ENCODE peak calls at places on chromosomes 6 and 20, in six cellular contexts. One of them, this sample, is unnamed.

GRCh38 chr6:15326072-15326614 is 80.3 kb downstream of the JARID2 start:
- DNase-seq in cardiac muscle cell: no peak
- DNase-seq in neural progenitor cell: no peak
- DNase-seq in mucosa of descending colon: no peak
- DNase-seq in foreskin fibroblast: no peak
- DNase-seq in HepG2: no peak
- DNase-seq in this sample: no peak

GRCh38 chr20:20362774-20363435 is 5.0 kb upstream of the INSM1 start:
- DNase-seq in mucosa of descending colon: peak
- DNase-seq in foreskin fibroblast: no peak
- DNase-seq in neural progenitor cell: peak
- DNase-seq in cardiac muscle cell: no peak
- DNase-seq in HepG2: no peak
- DNase-seq in this sample: peak

GRCh38 chr6:219019-219570 is 73.2 kb upstream of the DUSP22 start:
- DNase-seq in mucosa of descending colon: no peak
- DNase-seq in neural progenitor cell: peak
- DNase-seq in HepG2: no peak
- DNase-seq in cardiac muscle cell: no peak
- DNase-seq in foreskin fibroblast: no peak
- DNase-seq in this sample: no peak

GRCh38 chr6:135033238-135033637 is 21.4 kb downstream of the HBS1L start:
- DNase-seq in cardiac muscle cell: no peak
- DNase-seq in neural progenitor cell: no peak
- DNase-seq in HepG2: no peak
- DNase-seq in foreskin fibroblast: no peak
- DNase-seq in mucosa of descending colon: no peak
- DNase-seq in this sample: no peak

GRCh38 chr6:137982418-137983189 is 115.5 kb downstream of the TNFAIP3 start:
- DNase-seq in neural progenitor cell: no peak
- DNase-seq in HepG2: no peak
- DNase-seq in foreskin fibroblast: no peak
- DNase-seq in cardiac muscle cell: no peak
- DNase-seq in mucosa of descending colon: no peak
- DNase-seq in this sample: no peak

GRCh38 chr6:35058041-35058675 is 83.0 kb downstream of the TCP11 start:
- DNase-seq in foreskin fibroblast: no peak
- DNase-seq in mucosa of descending colon: no peak
- DNase-seq in neural progenitor cell: peak
- DNase-seq in HepG2: no peak
- DNase-seq in cardiac muscle cell: no peak
- DNase-seq in this sample: no peak

GRCh38 chr6:125821825-125822281 is 31.1 kb downstream of the NCOA7 start:
- DNase-seq in HepG2: peak
- DNase-seq in mucosa of descending colon: peak
- DNase-seq in foreskin fibroblast: no peak
- DNase-seq in cardiac muscle cell: no peak
- DNase-seq in neural progenitor cell: no peak
- DNase-seq in this sample: no peak

GRCh38 chr20:5061209-5061608 is 58.5 kb downstream of the PCNA start:
- DNase-seq in HepG2: peak
- DNase-seq in neural progenitor cell: no peak
- DNase-seq in foreskin fibroblast: peak
- DNase-seq in cardiac muscle cell: no peak
- DNase-seq in mucosa of descending colon: no peak
- DNase-seq in this sample: no peak

GRCh38 chr6:137217801-137218472 is 1.2 kb downstream of the IFNGR1 start:
- DNase-seq in mucosa of descending colon: peak
- DNase-seq in neural progenitor cell: no peak
- DNase-seq in HepG2: peak
- DNase-seq in cardiac muscle cell: no peak
- DNase-seq in foreskin fibroblast: peak
- DNase-seq in this sample: peak

GRCh38 chr6:150766201-150766997 is 99.1 kb upstream of the MTHFD1L start:
- DNase-seq in foreskin fibroblast: no peak
- DNase-seq in cardiac muscle cell: peak
- DNase-seq in neural progenitor cell: peak
- DNase-seq in HepG2: no peak
- DNase-seq in mucosa of descending colon: no peak
- DNase-seq in this sample: no peak

GRCh38 chr20:9348746-9349145 is 165.6 kb upstream of the LAMP5 start:
- DNase-seq in HepG2: peak
- DNase-seq in neural progenitor cell: no peak
- DNase-seq in cardiac muscle cell: peak
- DNase-seq in mucosa of descending colon: no peak
- DNase-seq in foreskin fibroblast: no peak
- DNase-seq in this sample: no peak

GRCh38 chr6:78525961-78526360 is 341.4 kb upstream of the IRAK1BP1 start:
- DNase-seq in foreskin fibroblast: no peak
- DNase-seq in neural progenitor cell: no peak
- DNase-seq in HepG2: no peak
- DNase-seq in mucosa of descending colon: no peak
- DNase-seq in cardiac muscle cell: no peak
- DNase-seq in this sample: no peak

DNA sequence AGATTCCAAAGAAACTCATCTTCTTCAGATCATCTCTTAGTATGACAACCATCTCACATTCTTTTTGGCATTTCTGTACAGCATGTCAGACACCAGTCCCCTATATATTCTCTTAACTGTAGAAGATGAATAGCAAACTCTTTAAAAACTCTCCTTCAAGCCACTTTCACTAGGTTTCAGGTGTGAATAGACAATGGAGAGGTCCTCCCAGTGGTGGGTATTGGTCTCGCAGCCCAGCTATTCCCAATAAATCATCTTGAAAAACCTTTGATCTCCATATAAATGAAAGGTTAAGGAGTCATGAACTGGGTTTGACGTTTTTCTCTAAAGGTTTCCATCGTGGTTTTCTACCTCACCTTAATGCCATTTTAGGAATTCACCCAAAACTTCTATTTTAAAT is 180.0 kb downstream of the GJA1 start:
- DNase-seq in foreskin fibroblast: no peak
- DNase-seq in HepG2: no peak
- DNase-seq in mucosa of descending colon: no peak
- DNase-seq in neural progenitor cell: no peak
- DNase-seq in cardiac muscle cell: no peak
- DNase-seq in this sample: no peak
- TF ChIP-seq CTCF in foreskin fibroblast: peak
- TF ChIP-seq CTCF in HepG2: no peak
- TF ChIP-seq CTCF in mucosa of descending colon: no peak
- TF ChIP-seq CTCF in neural progenitor cell: peak
- TF ChIP-seq CTCF in cardiac muscle cell: no peak
- TF ChIP-seq CTCF in this sample: no peak

DNA sequence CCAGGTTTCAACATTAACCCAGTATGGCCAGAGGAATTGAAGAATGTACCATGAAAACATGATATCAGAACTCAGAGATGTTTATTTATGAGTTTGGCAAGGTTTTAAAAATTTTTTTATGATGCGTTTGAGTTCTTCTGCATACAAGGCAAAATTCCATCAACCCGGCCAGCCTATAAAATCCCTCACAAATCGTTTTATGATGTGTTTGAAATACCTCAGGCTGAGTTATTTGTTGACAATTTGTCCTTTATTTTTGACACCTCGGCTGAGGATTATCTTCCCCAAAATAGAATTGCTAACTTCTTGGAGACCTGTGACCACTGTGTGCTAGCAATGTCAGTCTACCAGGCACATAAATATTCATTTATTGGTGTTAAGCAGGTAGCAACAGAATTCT is 91.9 kb upstream of the SLC24A3 start:
- DNase-seq in mucosa of descending colon: no peak
- DNase-seq in neural progenitor cell: no peak
- DNase-seq in foreskin fibroblast: no peak
- DNase-seq in cardiac muscle cell: no peak
- DNase-seq in HepG2: no peak
- DNase-seq in this sample: no peak
- TF ChIP-seq CTCF in mucosa of descending colon: no peak
- TF ChIP-seq CTCF in neural progenitor cell: no peak
- TF ChIP-seq CTCF in foreskin fibroblast: no peak
- TF ChIP-seq CTCF in cardiac muscle cell: no peak
- TF ChIP-seq CTCF in HepG2: no peak
- TF ChIP-seq CTCF in this sample: no peak

GRCh38 chr6:26568601-26569432 is 27.9 kb upstream of the ABT1 start:
- DNase-seq in neural progenitor cell: peak
- DNase-seq in cardiac muscle cell: peak
- DNase-seq in HepG2: peak
- DNase-seq in mucosa of descending colon: peak
- DNase-seq in foreskin fibroblast: peak
- DNase-seq in this sample: peak
- TF ChIP-seq CTCF in neural progenitor cell: peak
- TF ChIP-seq CTCF in cardiac muscle cell: peak
- TF ChIP-seq CTCF in HepG2: peak
- TF ChIP-seq CTCF in mucosa of descending colon: no peak
- TF ChIP-seq CTCF in foreskin fibroblast: peak
- TF ChIP-seq CTCF in this sample: no peak

GRCh38 chr6:132614554-132614953 is 9.5 kb downstream of the TAAR2 start:
- DNase-seq in cardiac muscle cell: no peak
- DNase-seq in foreskin fibroblast: no peak
- DNase-seq in HepG2: no peak
- DNase-seq in neural progenitor cell: no peak
- DNase-seq in mucosa of descending colon: no peak
- DNase-seq in this sample: no peak
- TF ChIP-seq CTCF in cardiac muscle cell: no peak
- TF ChIP-seq CTCF in foreskin fibroblast: no peak
- TF ChIP-seq CTCF in HepG2: no peak
- TF ChIP-seq CTCF in neural progenitor cell: no peak
- TF ChIP-seq CTCF in mucosa of descending colon: no peak
- TF ChIP-seq CTCF in this sample: no peak

DNA sequence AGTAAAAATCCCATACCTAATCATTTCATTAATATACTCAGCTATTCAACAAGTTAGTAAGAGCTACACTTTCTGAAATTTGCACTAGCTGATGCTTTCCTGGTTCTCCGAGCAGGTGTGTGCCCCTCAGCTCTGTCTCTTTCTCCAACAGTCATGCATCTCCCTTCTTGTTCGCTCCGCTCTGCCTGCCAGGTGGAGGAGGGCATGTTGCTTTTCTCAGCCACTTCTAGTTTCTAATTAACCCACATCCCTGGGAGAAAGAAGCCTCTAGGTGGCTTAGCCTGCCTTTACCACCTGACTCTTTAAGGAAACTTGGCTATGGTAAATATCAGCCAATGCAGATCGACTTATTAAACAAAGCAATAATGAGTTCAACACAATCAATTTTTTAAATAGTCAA is 34.2 kb downstream of the LRFN2 start:
- DNase-seq in cardiac muscle cell: no peak
- DNase-seq in foreskin fibroblast: no peak
- DNase-seq in mucosa of descending colon: no peak
- DNase-seq in HepG2: no peak
- DNase-seq in neural progenitor cell: no peak
- DNase-seq in this sample: no peak
- TF ChIP-seq CTCF in cardiac muscle cell: no peak
- TF ChIP-seq CTCF in foreskin fibroblast: no peak
- TF ChIP-seq CTCF in mucosa of descending colon: no peak
- TF ChIP-seq CTCF in HepG2: no peak
- TF ChIP-seq CTCF in neural progenitor cell: no peak
- TF ChIP-seq CTCF in this sample: no peak

GRCh38 chr20:40251284-40251932 is 437.6 kb downstream of the MAFB start:
- DNase-seq in neural progenitor cell: peak
- DNase-seq in HepG2: peak
- DNase-seq in foreskin fibroblast: no peak
- DNase-seq in cardiac muscle cell: peak
- DNase-seq in mucosa of descending colon: peak
- DNase-seq in this sample: no peak
- TF ChIP-seq CTCF in neural progenitor cell: peak
- TF ChIP-seq CTCF in HepG2: peak
- TF ChIP-seq CTCF in foreskin fibroblast: peak
- TF ChIP-seq CTCF in cardiac muscle cell: peak
- TF ChIP-seq CTCF in mucosa of descending colon: peak
- TF ChIP-seq CTCF in this sample: no peak

DNA sequence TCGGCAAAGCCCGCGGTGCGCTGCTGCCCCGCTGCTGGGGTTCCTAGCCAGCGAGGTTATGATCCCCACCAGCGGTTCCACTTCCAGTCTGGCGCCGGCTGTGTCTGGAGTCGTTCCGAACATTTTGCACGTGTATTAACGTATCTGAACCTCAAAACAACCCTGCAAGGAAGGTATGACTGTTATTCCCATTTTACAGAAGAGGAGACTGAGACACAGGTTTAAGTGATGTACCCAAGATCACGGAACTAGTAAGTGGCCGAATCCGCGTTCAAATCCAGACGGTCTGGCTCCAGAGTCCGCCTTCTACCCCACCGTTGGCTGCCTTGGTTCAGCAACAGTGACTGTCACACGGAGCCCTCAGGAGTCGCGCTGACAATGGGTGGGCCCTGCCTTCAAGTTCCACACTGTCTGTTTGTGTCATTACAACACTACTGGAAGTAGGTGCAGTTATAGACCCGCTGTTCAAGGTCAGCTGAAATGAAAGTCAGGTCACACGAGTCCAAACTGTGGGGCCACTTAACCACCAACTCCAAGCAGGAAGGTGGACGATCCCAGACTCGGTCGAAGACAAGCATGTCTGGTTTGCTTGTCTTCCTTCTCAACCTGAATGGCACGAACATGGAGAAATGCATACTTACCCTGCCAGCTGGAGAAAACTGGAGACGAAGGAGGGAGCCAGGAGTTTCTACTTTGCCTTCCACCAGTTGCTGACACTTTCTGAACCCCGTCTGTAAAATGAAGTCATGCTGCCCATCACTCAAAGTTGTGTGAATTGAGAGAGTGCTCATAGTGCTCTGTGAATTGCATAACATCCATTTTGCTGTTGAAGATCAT is 808 bp upstream of the SRXN1 start:
- DNase-seq in foreskin fibroblast: no peak
- DNase-seq in neural progenitor cell: no peak
- DNase-seq in mucosa of descending colon: peak
- DNase-seq in HepG2: peak
- DNase-seq in cardiac muscle cell: no peak
- DNase-seq in this sample: no peak
- TF ChIP-seq CTCF in foreskin fibroblast: no peak
- TF ChIP-seq CTCF in neural progenitor cell: no peak
- TF ChIP-seq CTCF in mucosa of descending colon: no peak
- TF ChIP-seq CTCF in HepG2: no peak
- TF ChIP-seq CTCF in cardiac muscle cell: no peak
- TF ChIP-seq CTCF in this sample: no peak

GRCh38 chr6:1422290-1422689 is 32.9 kb downstream of the FOXF2 start:
- DNase-seq in cardiac muscle cell: no peak
- DNase-seq in HepG2: no peak
- DNase-seq in foreskin fibroblast: no peak
- DNase-seq in mucosa of descending colon: no peak
- DNase-seq in neural progenitor cell: no peak
- DNase-seq in this sample: no peak
- TF ChIP-seq CTCF in cardiac muscle cell: no peak
- TF ChIP-seq CTCF in HepG2: no peak
- TF ChIP-seq CTCF in foreskin fibroblast: no peak
- TF ChIP-seq CTCF in mucosa of descending colon: no peak
- TF ChIP-seq CTCF in neural progenitor cell: no peak
- TF ChIP-seq CTCF in this sample: no peak

DNA sequence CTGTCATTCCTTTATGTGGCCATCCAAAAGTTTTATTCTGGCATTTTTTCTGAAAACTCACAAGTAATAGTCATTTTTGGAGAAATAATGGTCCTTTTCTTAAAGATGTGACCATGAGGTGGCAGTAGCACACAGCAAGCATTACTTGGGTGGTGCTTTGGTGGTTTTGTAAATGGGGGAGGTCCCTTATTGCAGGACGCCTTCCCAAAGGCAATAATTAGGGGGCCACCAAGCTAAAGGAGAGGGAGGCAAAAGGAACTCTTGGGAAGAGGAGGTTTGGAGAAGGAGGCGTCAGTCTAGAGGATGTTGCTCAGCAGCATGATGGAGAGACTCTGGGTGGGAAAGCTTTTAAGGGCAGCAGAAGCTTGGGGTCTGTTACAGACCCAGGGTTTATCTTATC is 422.6 kb upstream of the MMS22L start:
- DNase-seq in cardiac muscle cell: peak
- DNase-seq in neural progenitor cell: peak
- DNase-seq in HepG2: peak
- DNase-seq in foreskin fibroblast: no peak
- DNase-seq in mucosa of descending colon: no peak
- DNase-seq in this sample: no peak
- TF ChIP-seq CTCF in cardiac muscle cell: peak
- TF ChIP-seq CTCF in neural progenitor cell: peak
- TF ChIP-seq CTCF in HepG2: peak
- TF ChIP-seq CTCF in foreskin fibroblast: peak
- TF ChIP-seq CTCF in mucosa of descending colon: no peak
- TF ChIP-seq CTCF in this sample: no peak